ENCODE peak calls at places on chromosomes 12 and 14, in seven cellular contexts. One of them, this sample, is unnamed.

GRCh38 chr14:75050852-75051555 is at the start of gene MLH3:
- DNase-seq in pancreas: peak
- DNase-seq in AG04449: no peak
- DNase-seq in amniotic stem cell: peak
- DNase-seq in left colon: peak
- DNase-seq in SK-N-DZ: no peak
- DNase-seq in dorsolateral prefrontal cortex: peak
- DNase-seq in this sample: peak

GRCh38 chr12:93468008-93468371 is 676 bp downstream of the MRPL42 start:
- DNase-seq in AG04449: no peak
- DNase-seq in left colon: no peak
- DNase-seq in amniotic stem cell: no peak
- DNase-seq in SK-N-DZ: no peak
- DNase-seq in dorsolateral prefrontal cortex: no peak
- DNase-seq in pancreas: no peak
- DNase-seq in this sample: no peak

GRCh38 chr12:90304231-90304630 is 595.6 kb upstream of the ATP2B1 start:
- DNase-seq in left colon: no peak
- DNase-seq in amniotic stem cell: no peak
- DNase-seq in dorsolateral prefrontal cortex: no peak
- DNase-seq in AG04449: no peak
- DNase-seq in pancreas: no peak
- DNase-seq in SK-N-DZ: no peak
- DNase-seq in this sample: no peak

GRCh38 chr14:53533384-53533975 is 380.4 kb upstream of the DDHD1 start:
- DNase-seq in left colon: no peak
- DNase-seq in AG04449: no peak
- DNase-seq in pancreas: no peak
- DNase-seq in SK-N-DZ: no peak
- DNase-seq in amniotic stem cell: no peak
- DNase-seq in dorsolateral prefrontal cortex: no peak
- DNase-seq in this sample: no peak

GRCh38 chr12:34602213-34602940 is 580.1 kb downstream of the ALG10 start:
- DNase-seq in pancreas: no peak
- DNase-seq in SK-N-DZ: no peak
- DNase-seq in dorsolateral prefrontal cortex: no peak
- DNase-seq in amniotic stem cell: no peak
- DNase-seq in AG04449: no peak
- DNase-seq in left colon: no peak
- DNase-seq in this sample: no peak

GRCh38 chr12:91273542-91273941 is 90.9 kb upstream of the DCN start:
- DNase-seq in dorsolateral prefrontal cortex: no peak
- DNase-seq in SK-N-DZ: no peak
- DNase-seq in pancreas: no peak
- DNase-seq in amniotic stem cell: no peak
- DNase-seq in AG04449: no peak
- DNase-seq in left colon: no peak
- DNase-seq in this sample: no peak

GRCh38 chr14:36019126-36019525 is 157.4 kb downstream of the PTCSC3 start:
- DNase-seq in left colon: no peak
- DNase-seq in amniotic stem cell: no peak
- DNase-seq in dorsolateral prefrontal cortex: no peak
- DNase-seq in pancreas: no peak
- DNase-seq in AG04449: peak
- DNase-seq in SK-N-DZ: no peak
- DNase-seq in this sample: no peak

GRCh38 chr12:53193040-53193439 is 12.3 kb upstream of the CSAD start:
- DNase-seq in amniotic stem cell: no peak
- DNase-seq in AG04449: no peak
- DNase-seq in left colon: no peak
- DNase-seq in dorsolateral prefrontal cortex: no peak
- DNase-seq in pancreas: no peak
- DNase-seq in SK-N-DZ: no peak
- DNase-seq in this sample: no peak

GRCh38 chr12:115407723-115408122 is 723.7 kb upstream of the TBX3 start:
- DNase-seq in pancreas: no peak
- DNase-seq in amniotic stem cell: no peak
- DNase-seq in AG04449: no peak
- DNase-seq in SK-N-DZ: no peak
- DNase-seq in dorsolateral prefrontal cortex: no peak
- DNase-seq in left colon: no peak
- DNase-seq in this sample: no peak

GRCh38 chr12:86727151-86727550 is 471.0 kb upstream of the MGAT4C start:
- DNase-seq in pancreas: no peak
- DNase-seq in SK-N-DZ: no peak
- DNase-seq in amniotic stem cell: peak
- DNase-seq in dorsolateral prefrontal cortex: no peak
- DNase-seq in left colon: no peak
- DNase-seq in AG04449: peak
- DNase-seq in this sample: no peak

GRCh38 chr12:120651821-120652220 is 11.4 kb downstream of the CABP1 start:
- DNase-seq in left colon: no peak
- DNase-seq in dorsolateral prefrontal cortex: no peak
- DNase-seq in AG04449: no peak
- DNase-seq in amniotic stem cell: no peak
- DNase-seq in pancreas: no peak
- DNase-seq in SK-N-DZ: no peak
- DNase-seq in this sample: no peak

GRCh38 chr12:113465808-113466769 is 5.6 kb downstream of the LHX5 start:
- DNase-seq in amniotic stem cell: no peak
- DNase-seq in dorsolateral prefrontal cortex: no peak
- DNase-seq in SK-N-DZ: no peak
- DNase-seq in AG04449: no peak
- DNase-seq in pancreas: no peak
- DNase-seq in left colon: no peak
- DNase-seq in this sample: no peak

GRCh38 chr12:110266980-110267620 is 13.9 kb upstream of the ATP2A2 start:
- DNase-seq in AG04449: no peak
- DNase-seq in left colon: no peak
- DNase-seq in dorsolateral prefrontal cortex: no peak
- DNase-seq in SK-N-DZ: peak
- DNase-seq in amniotic stem cell: no peak
- DNase-seq in pancreas: no peak
- DNase-seq in this sample: peak

GRCh38 chr12:124273630-124274029 is 21.3 kb upstream of the RFLNA start:
- DNase-seq in amniotic stem cell: no peak
- DNase-seq in SK-N-DZ: peak
- DNase-seq in AG04449: no peak
- DNase-seq in dorsolateral prefrontal cortex: no peak
- DNase-seq in left colon: no peak
- DNase-seq in pancreas: no peak
- DNase-seq in this sample: peak

GRCh38 chr12:45329238-45329637 is 113.3 kb downstream of the ANO6 start:
- DNase-seq in dorsolateral prefrontal cortex: no peak
- DNase-seq in pancreas: peak
- DNase-seq in AG04449: no peak
- DNase-seq in amniotic stem cell: no peak
- DNase-seq in left colon: no peak
- DNase-seq in SK-N-DZ: no peak
- DNase-seq in this sample: no peak

GRCh38 chr12:21992823-21993222 is 51.6 kb upstream of the ABCC9 start:
- DNase-seq in left colon: peak
- DNase-seq in dorsolateral prefrontal cortex: no peak
- DNase-seq in pancreas: no peak
- DNase-seq in SK-N-DZ: no peak
- DNase-seq in AG04449: no peak
- DNase-seq in amniotic stem cell: no peak
- DNase-seq in this sample: no peak

GRCh38 chr14:98633380-98633779 is 638.6 kb downstream of the BCL11B start:
- DNase-seq in SK-N-DZ: no peak
- DNase-seq in AG04449: no peak
- DNase-seq in dorsolateral prefrontal cortex: peak
- DNase-seq in left colon: peak
- DNase-seq in pancreas: peak
- DNase-seq in amniotic stem cell: no peak
- DNase-seq in this sample: peak

GRCh38 chr12:712172-712863 is 40.1 kb upstream of the WNK1 start:
- DNase-seq in AG04449: no peak
- DNase-seq in left colon: no peak
- DNase-seq in dorsolateral prefrontal cortex: peak
- DNase-seq in SK-N-DZ: no peak
- DNase-seq in pancreas: no peak
- DNase-seq in amniotic stem cell: no peak
- DNase-seq in this sample: no peak

GRCh38 chr12:1820191-1820599 is at the start of gene LRTM2:
- DNase-seq in left colon: no peak
- DNase-seq in pancreas: no peak
- DNase-seq in dorsolateral prefrontal cortex: peak
- DNase-seq in AG04449: no peak
- DNase-seq in amniotic stem cell: no peak
- DNase-seq in SK-N-DZ: no peak
- DNase-seq in this sample: no peak

GRCh38 chr12:51217133-51217967 is 512 bp downstream of the POU6F1 start:
- DNase-seq in left colon: peak
- DNase-seq in SK-N-DZ: no peak
- DNase-seq in amniotic stem cell: peak
- DNase-seq in dorsolateral prefrontal cortex: peak
- DNase-seq in pancreas: peak
- DNase-seq in AG04449: no peak
- DNase-seq in this sample: peak

GRCh38 chr14:79668941-79669340 is 542.4 kb downstream of the DIO2 start:
- DNase-seq in amniotic stem cell: no peak
- DNase-seq in left colon: no peak
- DNase-seq in AG04449: no peak
- DNase-seq in SK-N-DZ: no peak
- DNase-seq in dorsolateral prefrontal cortex: no peak
- DNase-seq in pancreas: no peak
- DNase-seq in this sample: no peak

GRCh38 chr12:15770021-15770420 is 19.2 kb downstream of the EPS8 start:
- DNase-seq in amniotic stem cell: no peak
- DNase-seq in pancreas: no peak
- DNase-seq in SK-N-DZ: no peak
- DNase-seq in dorsolateral prefrontal cortex: no peak
- DNase-seq in left colon: no peak
- DNase-seq in AG04449: no peak
- DNase-seq in this sample: no peak

GRCh38 chr12:68609955-68610434 is 704 bp upstream of the RAP1B start:
- DNase-seq in SK-N-DZ: peak
- DNase-seq in dorsolateral prefrontal cortex: no peak
- DNase-seq in amniotic stem cell: no peak
- DNase-seq in AG04449: no peak
- DNase-seq in left colon: no peak
- DNase-seq in pancreas: peak
- DNase-seq in this sample: no peak

GRCh38 chr14:29971101-29971500 is 43.5 kb upstream of the PRKD1 start:
- DNase-seq in SK-N-DZ: no peak
- DNase-seq in dorsolateral prefrontal cortex: no peak
- DNase-seq in AG04449: no peak
- DNase-seq in left colon: no peak
- DNase-seq in amniotic stem cell: no peak
- DNase-seq in pancreas: no peak
- DNase-seq in this sample: no peak

GRCh38 chr14:101102875-101103274 is 199.4 kb upstream of the RTL1 start:
- DNase-seq in amniotic stem cell: no peak
- DNase-seq in pancreas: no peak
- DNase-seq in AG04449: no peak
- DNase-seq in left colon: no peak
- DNase-seq in dorsolateral prefrontal cortex: peak
- DNase-seq in SK-N-DZ: no peak
- DNase-seq in this sample: no peak

GRCh38 chr12:90333939-90334338 is 621.0 kb downstream of the CCER1 start:
- DNase-seq in pancreas: no peak
- DNase-seq in dorsolateral prefrontal cortex: no peak
- DNase-seq in left colon: no peak
- DNase-seq in AG04449: no peak
- DNase-seq in SK-N-DZ: no peak
- DNase-seq in amniotic stem cell: no peak
- DNase-seq in this sample: no peak

GRCh38 chr12:3129301-3130052 is 52.3 kb downstream of the TSPAN9 start:
- DNase-seq in AG04449: no peak
- DNase-seq in left colon: no peak
- DNase-seq in SK-N-DZ: no peak
- DNase-seq in amniotic stem cell: no peak
- DNase-seq in dorsolateral prefrontal cortex: no peak
- DNase-seq in pancreas: no peak
- DNase-seq in this sample: no peak

GRCh38 chr14:58793096-58793740 is 155.5 kb downstream of the DACT1 start:
- DNase-seq in AG04449: no peak
- DNase-seq in pancreas: no peak
- DNase-seq in dorsolateral prefrontal cortex: no peak
- DNase-seq in SK-N-DZ: no peak
- DNase-seq in amniotic stem cell: no peak
- DNase-seq in left colon: no peak
- DNase-seq in this sample: no peak

GRCh38 chr12:12735301-12735700 is 18.1 kb downstream of the CDKN1B start:
- DNase-seq in left colon: no peak
- DNase-seq in AG04449: no peak
- DNase-seq in amniotic stem cell: no peak
- DNase-seq in SK-N-DZ: no peak
- DNase-seq in pancreas: no peak
- DNase-seq in dorsolateral prefrontal cortex: no peak
- DNase-seq in this sample: no peak